ENCODE peak calls at places on chromosomes 3 and 15, in six cellular contexts. P is stomach, G is esophagus muscularis mucosa, K is transverse colon, T is ovary, F is SK-N-SH. V is an unnamed sample. For H3K27me3, the result is how much of the 10 kb centered on the place peaks cover.

GRCh38 chr3:56005196-56005805 is 463.0 kb downstream of the ERC2 start:
- DNase-seq in P (no peak), G (no peak), K (no peak), T (no peak), F (no peak), V (no peak)

GRCh38 chr3:184636774-184637316 is 75.0 kb downstream of the MAGEF1 start:
- DNase-seq in P (peak), G (no peak), K (no peak), T (no peak), F (peak), V (no peak)

GRCh38 chr15:99441871-99442267 is 123.9 kb upstream of the MEF2A start:
- DNase-seq in P (peak), G (peak), K (no peak), T (no peak), F (peak), V (no peak)

GRCh38 chr3:131081224-131081623 is 54.5 kb downstream of the NEK11 start:
- DNase-seq in P (no peak), G (no peak), K (no peak), T (no peak), F (no peak), V (no peak)

GRCh38 chr3:12343091-12343494 is 54.2 kb downstream of the PPARG start:
- DNase-seq in P (no peak), G (no peak), K (no peak), T (no peak), F (peak), V (no peak)

GRCh38 chr3:18112976-18113766 is 312.0 kb downstream of the SATB1 start:
- DNase-seq in P (no peak), G (no peak), K (no peak), T (no peak), F (peak), V (no peak)

GRCh38 chr15:75573001-75573400 is 6.1 kb downstream of the PTPN9 start:
- DNase-seq in P (no peak), G (no peak), K (no peak), T (no peak), F (no peak), V (no peak)

GRCh38 chr3:116018651-116019050 is 395.3 kb downstream of the GAP43 start:
- DNase-seq in P (no peak), G (no peak), K (no peak), T (no peak), F (no peak), V (no peak)

GRCh38 chr3:23108651-23109050 is 94.5 kb upstream of the UBE2E2 start:
- DNase-seq in P (no peak), G (no peak), K (no peak), T (no peak), F (no peak), V (no peak)

GRCh38 chr3:72907131-72907697 is 19.4 kb downstream of the GXYLT2 start:
- DNase-seq in P (no peak), G (no peak), K (no peak), T (peak), F (no peak), V (no peak)

GRCh38 chr15:40944510-40945296 is 8.6 kb upstream of the CHAC1 start:
- DNase-seq in P (no peak), G (no peak), K (no peak), T (no peak), F (no peak), V (no peak)

GRCh38 chr3:187227658-187228258 is 30.5 kb downstream of the RTP1 start:
- DNase-seq in P (no peak), G (no peak), K (no peak), T (no peak), F (no peak), V (no peak)

GRCh38 chr15:58793862-58794261 is 22.8 kb downstream of the MINDY2 start:
- DNase-seq in P (no peak), G (no peak), K (no peak), T (no peak), F (no peak), V (no peak)

GRCh38 chr3:49023775-49024174 is 1.9 kb downstream of the NDUFAF3 start:
- DNase-seq in P (no peak), G (no peak), K (no peak), T (no peak), F (no peak), V (no peak)

GRCh38 chr3:101945980-101946379 is 96.7 kb downstream of the NFKBIZ start:
- DNase-seq in P (no peak), G (no peak), K (no peak), T (no peak), F (no peak), V (no peak)

GRCh38 chr15:79089890-79090486 is 592 bp downstream of the RASGRF1 start:
- DNase-seq in P (no peak), G (no peak), K (no peak), T (no peak), F (peak), V (no peak)

GRCh38 chr3:128591728-128592426 is 58.7 kb downstream of the RPN1 start:
- DNase-seq in P (no peak), G (no peak), K (no peak), T (no peak), F (no peak), V (no peak)

GRCh38 chr3:171822707-171823106 is 12.4 kb upstream of the PLD1 start:
- DNase-seq in P (no peak), G (no peak), K (no peak), T (no peak), F (no peak), V (no peak)

GRCh38 chr15:76947454-76947853 is 15.9 kb downstream of the RCN2 start:
- DNase-seq in P (no peak), G (no peak), K (no peak), T (no peak), F (no peak), V (no peak)

GRCh38 chr15:83284563-83285283 is at the start of gene BNC1:
- DNase-seq in P (no peak), G (peak), K (no peak), T (no peak), F (no peak), V (no peak)
- H3K27me3 ChIP-seq in P (half or more), G (half or more), K (half or more), T (under half), F (half or more), V (under half)

GRCh38 chr3:178518660-178519396 is 17.4 kb upstream of the KCNMB2 start:
- DNase-seq in P (no peak), G (no peak), K (no peak), T (no peak), F (no peak), V (no peak)
- TF ChIP-seq EP300 in P (no peak), G (no peak), K (no peak), T (no peak), F (no peak), V (no peak)

DNA sequence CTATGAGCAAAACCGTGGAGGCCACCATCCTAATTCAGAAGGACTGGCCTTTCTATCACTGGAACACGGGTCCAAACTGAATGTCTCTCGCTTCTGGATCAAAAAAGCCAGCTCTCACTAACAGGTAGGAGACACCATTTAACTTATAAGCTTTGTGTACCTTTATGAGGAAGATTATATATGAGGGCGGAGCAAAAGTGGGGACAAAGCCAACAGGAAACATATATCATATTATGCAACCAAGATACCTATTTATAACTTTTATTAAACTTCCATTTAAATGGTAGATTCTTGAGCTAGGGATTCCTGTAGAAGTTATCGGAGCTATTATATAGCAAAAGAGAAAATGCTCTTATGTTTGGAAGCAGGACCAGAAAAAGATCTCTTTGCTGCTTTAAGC is 78.4 kb downstream of the IGF2BP2 start:
- DNase-seq in P (no peak), G (no peak), K (no peak), T (no peak), F (no peak), V (no peak)
- H3K4me3 ChIP-seq in P (no peak), G (no peak), K (no peak), T (no peak), F (no peak), V (no peak)

GRCh38 chr15:34755419-34755773 is 598 bp upstream of the GJD2 start:
- DNase-seq in P (no peak), G (no peak), K (no peak), T (no peak), F (no peak), V (no peak)
- H3K27me3 ChIP-seq in P (under half), G (half or more), K (half or more), T (under half), F (under half), V (half or more)

DNA sequence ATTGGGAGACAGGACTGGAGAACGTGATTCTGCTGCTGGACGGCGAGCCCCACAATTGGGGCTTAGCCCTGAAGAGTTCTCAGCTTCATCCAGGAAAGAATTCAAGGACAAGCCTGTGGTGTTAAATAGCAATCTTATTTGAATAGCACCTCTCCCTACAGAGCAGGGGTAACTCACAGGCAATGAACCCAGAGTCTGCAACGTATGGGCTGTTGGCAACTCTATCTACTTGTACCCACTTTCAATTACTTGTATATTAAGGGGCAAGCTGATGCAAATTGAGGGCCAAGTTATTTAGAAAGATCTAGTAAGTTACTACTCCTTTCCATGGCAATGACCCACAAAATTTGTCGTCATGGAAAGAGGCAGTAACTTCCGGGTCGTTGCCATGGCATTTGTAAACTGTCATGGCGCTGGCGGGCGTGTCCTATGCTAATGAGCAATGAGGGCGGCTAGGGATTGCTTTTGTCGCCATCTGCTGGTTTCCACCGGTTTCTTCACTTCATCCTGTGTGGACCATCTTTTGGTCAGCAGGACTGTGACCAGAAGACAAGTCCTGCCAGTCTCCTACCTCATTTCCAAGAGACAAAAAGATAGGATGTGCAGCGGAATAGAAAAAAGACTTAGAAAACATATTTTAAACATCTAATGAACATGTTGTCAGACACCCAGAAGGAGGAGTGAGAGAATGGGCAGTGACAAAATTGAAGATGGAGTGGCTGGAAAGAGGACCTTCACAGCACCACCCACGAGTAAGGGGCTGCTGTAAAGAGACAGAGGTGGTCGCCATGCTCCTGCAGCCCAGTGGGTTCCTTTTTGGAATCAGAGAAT is 45.8 kb upstream of the SH3BP5 start:
- DNase-seq in P (peak), G (peak), K (peak), T (peak), F (peak), V (peak)
- TF ChIP-seq EP300 in P (no peak), G (no peak), K (peak), T (peak), F (no peak), V (peak)

DNA sequence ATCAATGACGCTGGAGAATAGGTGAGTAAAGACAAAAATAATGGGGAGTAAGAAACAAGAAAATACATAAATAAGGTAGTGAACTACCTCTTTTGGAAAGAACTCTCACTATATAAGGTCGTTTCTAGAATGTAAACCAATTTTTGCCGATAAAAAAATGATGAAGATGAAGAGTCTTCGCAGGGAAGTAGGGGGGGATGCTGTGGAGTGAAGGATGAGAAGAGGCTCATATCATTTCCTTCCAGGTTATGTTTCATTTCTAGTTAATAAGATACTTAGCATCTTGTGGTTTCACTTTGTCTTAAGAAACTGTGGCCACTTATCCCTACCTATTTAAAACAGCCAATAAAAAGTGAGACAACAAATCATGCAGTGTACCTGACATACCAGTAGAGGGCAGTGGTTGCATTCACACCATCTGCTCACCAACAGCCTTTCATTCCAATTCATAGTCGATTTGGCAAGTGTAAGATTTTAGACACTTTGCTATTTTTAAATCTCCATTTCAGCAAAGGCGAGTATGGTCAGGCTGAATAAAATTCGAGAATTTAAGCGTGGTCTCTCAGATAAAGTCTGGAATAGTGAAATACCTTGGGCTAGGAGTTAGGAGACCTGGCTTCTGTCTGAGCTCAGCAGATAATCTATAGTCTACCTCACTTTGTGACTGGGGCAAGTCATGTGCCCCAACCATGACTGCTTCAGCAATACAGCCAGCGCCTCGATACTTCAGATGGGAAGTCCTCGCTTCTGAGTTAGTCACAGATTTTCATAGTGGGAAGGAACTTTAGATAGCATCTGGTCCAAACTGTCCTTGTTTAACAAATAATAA is 28.9 kb upstream of the ICE2 start:
- DNase-seq in P (peak), G (no peak), K (peak), T (peak), F (peak), V (peak)
- H3K4me3 ChIP-seq in P (no peak), G (no peak), K (no peak), T (no peak), F (no peak), V (no peak)

DNA sequence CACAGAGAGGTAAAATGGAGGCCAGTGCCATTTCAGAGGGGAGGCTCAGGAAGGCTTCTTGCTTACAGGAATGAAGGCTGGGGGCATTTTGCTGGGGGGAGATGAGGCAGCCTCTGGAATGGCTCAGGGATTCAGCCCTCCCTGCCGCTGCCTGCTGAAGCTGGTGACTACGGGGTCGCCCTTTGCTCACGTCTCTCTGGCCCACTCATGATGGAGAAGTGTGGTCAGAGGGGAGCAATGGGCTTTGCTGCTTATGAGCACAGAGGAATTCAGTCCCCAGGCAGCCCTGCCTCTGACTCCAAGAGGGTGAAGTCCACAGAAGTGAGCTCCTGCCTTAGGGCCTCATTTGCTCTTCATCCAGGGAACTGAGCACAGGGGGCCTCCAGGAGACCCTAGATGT is 39.9 kb downstream of the MESD start:
- DNase-seq in P (no peak), G (no peak), K (no peak), T (peak), F (no peak), V (no peak)
- H3K27me3 ChIP-seq in P (under half), G (under half), K (under half), T (under half), F (under half), V (under half)

DNA sequence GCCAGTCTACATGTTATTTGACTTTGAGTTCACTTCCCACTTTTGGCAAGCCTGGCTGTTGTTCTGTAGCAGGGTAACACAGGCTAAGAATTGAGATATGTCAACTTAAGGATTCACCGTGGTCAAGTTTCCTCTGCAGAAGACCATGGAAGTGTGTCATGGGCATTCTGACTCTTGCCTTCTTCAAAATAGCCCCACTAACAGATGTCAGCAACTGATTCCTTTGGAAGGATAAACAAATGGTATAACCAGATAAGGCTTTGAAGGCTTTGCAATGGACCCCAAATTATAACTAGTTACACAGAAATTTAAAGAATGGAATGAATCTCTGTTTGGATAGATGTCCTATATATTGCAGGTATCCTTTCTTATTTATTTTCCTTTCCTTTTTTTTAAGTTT is 20.1 kb upstream of the CD47 start:
- DNase-seq in P (no peak), G (no peak), K (no peak), T (no peak), F (no peak), V (no peak)
- TF ChIP-seq EP300 in P (no peak), G (no peak), K (no peak), T (no peak), F (no peak), V (no peak)

DNA sequence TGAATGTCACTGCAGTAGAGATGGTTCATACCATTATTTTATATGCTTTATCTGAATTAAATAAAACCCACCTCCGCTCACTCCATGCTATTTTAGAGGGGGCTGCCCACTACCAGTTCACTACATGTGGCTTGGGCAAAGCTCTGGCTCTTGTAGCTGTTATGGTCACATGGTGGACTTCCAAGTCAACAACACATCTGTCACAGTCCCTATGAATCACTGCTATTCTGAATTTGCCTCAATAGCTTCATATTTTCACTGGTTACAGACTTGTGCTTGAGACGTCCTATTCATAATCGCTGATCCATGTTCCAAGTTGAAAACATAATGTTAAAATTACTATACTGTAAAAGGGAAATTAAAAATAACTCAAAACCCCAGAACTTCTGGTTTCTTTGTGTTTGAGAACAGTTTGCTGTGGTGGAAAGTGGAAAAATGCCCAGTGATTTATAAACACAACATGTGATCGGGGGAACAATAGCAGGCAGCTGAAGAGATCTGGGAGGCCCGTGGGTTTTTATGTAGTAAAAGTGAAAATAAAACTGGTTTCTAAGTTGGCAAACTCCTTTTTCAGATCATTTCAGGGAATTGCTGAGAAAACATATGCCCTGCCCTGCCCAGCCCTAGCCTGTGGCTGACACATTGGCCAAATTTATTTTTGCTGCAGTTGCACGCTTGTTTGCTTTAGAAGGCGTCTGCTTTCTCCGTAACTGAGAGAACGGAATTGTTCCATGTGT is 128.8 kb upstream of the PRR23C start:
- DNase-seq in P (no peak), G (no peak), K (peak), T (no peak), F (no peak), V (no peak)
- H3K4me3 ChIP-seq in P (peak), G (peak), K (no peak), T (peak), F (no peak), V (peak)